ENCODE peak calls at places on chromosome 11, in four cellular contexts. K is Panc1, C is body of pancreas, O is gastrocnemius medialis. V is an unnamed sample.

GRCh38 chr11:57476883-57477506 is 16.7 kb downstream of the RTN4RL2 start:
- DNase-seq in K (no peak), C (peak), O (peak), V (no peak)

GRCh38 chr11:11856638-11857037 is 14.9 kb downstream of the USP47 start:
- DNase-seq in K (no peak), C (no peak), O (no peak), V (no peak)

GRCh38 chr11:74929431-74930363 is 19.2 kb downstream of the XRRA1 start:
- DNase-seq in K (peak), C (peak), O (peak), V (peak)

GRCh38 chr11:107549253-107549953 is 16.1 kb downstream of the ALKBH8 start:
- DNase-seq in K (no peak), C (no peak), O (no peak), V (no peak)

GRCh38 chr11:47980093-47980906 is at the start of gene PTPRJ:
- DNase-seq in K (no peak), C (peak), O (peak), V (peak)

GRCh38 chr11:126359431-126360048 is 4.1 kb downstream of the ST3GAL4 start:
- DNase-seq in K (no peak), C (peak), O (peak), V (peak)

GRCh38 chr11:46700251-46701077 is at the start of the genes ARHGAP1 and ZNF408:
- DNase-seq in K (peak), C (peak), O (peak), V (peak)

GRCh38 chr11:60938500-60938899 is 13.5 kb downstream of the SLC15A3 start:
- DNase-seq in K (no peak), C (no peak), O (no peak), V (no peak)

GRCh38 chr11:120549346-120549745 is 37.8 kb downstream of the GRIK4 start:
- DNase-seq in K (no peak), C (no peak), O (no peak), V (no peak)

GRCh38 chr11:3989251-3989650 is 105.3 kb upstream of the RRM1 start:
- DNase-seq in K (no peak), C (peak), O (no peak), V (no peak)

GRCh38 chr11:79434263-79434662 is 6.6 kb downstream of the TENM4 start:
- DNase-seq in K (no peak), C (no peak), O (no peak), V (no peak)
- H3K27ac ChIP-seq in K (no peak), C (no peak), O (no peak), V (no peak)

GRCh38 chr11:73330569-73331093 is 22.6 kb downstream of the ARHGEF17 start:
- DNase-seq in K (no peak), C (no peak), O (no peak), V (no peak)
- TF ChIP-seq CTCF in K (no peak), C (no peak), O (no peak), V (no peak)

DNA sequence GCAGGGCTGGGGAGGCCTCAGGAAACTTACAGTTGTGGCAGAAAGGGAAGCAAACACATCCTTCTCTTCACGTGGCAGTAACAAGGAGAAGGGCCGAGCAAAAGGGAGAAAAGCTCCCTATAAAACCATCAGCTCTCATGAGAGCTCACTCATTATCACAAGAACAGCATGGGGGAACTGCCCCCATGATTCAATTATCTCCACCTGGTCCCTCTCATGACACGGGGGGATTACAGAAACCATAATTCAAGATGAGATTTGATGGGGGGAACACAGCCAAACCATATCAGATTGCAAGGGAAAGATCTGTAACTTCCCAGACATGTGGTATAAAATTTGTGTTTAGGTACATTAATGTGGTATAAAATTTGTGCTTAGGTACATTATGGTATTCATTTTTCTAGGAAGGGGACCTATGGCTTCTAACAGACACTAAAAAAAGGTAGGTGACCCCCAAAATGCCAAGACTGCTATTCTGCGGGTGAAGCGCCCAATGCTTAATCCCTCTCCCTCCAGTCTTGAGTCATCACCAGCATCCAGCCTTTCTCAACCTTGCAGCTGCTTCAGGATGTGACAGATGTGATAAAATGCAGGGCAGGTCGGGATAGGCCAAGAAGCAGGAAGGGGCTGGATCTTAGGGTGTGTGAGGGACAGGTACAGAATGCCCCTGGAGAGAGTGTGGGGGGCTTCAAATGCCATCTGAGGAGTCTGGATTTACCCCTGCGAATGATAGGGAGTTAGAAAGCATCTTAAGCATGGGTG is 57.7 kb upstream of the AMPD3 start:
- DNase-seq in K (no peak), C (no peak), O (no peak), V (no peak)
- H3K27ac ChIP-seq in K (no peak), C (no peak), O (no peak), V (no peak)

DNA sequence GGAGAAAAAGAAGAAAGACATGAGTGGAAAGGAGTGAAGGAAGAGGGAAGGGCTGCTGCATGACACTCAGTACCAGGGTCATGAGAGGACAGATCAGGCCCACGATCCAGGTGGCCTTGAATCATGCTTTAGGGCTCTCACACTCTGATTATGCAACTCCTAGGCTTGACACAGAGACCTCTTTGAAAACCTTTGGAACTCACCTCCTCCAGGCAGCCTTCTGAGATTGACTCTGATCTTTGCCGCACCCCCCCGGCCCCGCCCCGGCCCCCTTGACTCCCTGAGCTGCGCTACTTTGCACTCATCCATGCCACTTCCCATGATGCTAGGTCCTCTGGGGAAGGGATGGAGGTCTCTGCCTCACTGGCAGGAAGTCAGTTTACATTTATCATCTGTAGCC is 10.7 kb downstream of the PTPN5 start:
- DNase-seq in K (no peak), C (no peak), O (no peak), V (no peak)
- TF ChIP-seq CTCF in K (no peak), C (no peak), O (no peak), V (no peak)

GRCh38 chr11:104876324-104876723 is 21.9 kb downstream of the CASP12 start:
- DNase-seq in K (no peak), C (no peak), O (no peak), V (no peak)

GRCh38 chr11:104876838-104877500 is 21.3 kb downstream of the CASP12 start:
- DNase-seq in K (no peak), C (no peak), O (no peak), V (no peak)

GRCh38 chr11:104883342-104883741 is 14.9 kb downstream of the CASP12 start:
- DNase-seq in K (no peak), C (no peak), O (no peak), V (no peak)

GRCh38 chr11:104879514-104880190 is 18.6 kb downstream of the CASP12 start:
- DNase-seq in K (no peak), C (no peak), O (no peak), V (no peak)

DNA sequence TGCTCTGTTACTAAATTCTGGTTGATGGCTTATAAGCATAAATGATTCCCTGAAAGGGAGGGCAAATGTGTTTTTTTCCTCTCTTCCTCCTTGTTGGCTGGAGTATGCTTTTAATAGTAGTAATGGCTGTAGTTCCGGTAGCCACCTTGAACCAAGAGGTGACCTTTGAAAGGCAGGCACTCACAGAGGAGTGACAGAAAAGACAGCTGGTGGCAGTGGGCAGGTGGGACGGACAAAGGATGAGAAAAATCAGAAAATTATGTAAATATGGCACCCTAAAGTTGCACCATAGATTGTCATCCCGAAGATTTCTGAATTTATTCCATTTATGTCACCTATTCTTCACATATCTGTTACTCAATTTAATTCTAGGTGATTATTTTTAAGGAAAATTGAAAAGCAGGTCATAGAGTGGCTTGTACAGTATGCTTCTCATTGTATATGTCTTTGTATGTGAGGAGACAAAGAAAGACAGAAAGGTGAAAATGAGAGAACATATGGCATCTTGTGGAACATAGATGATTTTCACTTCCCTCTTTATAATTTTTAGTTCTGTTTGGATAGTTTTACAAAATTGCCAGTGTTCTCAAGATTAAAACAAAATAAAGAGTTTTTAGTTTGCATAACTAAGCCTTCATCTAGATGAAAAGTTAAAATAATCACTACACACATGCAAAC is 17.0 kb downstream of the CASP12 start:
- DNase-seq in K (no peak), C (no peak), O (no peak), V (no peak)
- H3K27ac ChIP-seq in K (no peak), C (no peak), O (no peak), V (no peak)

V was measured in lung.